ENCODE peak calls at places on chromosomes 13 and 19, in eight cellular contexts. One of them, this sample, is unnamed.

GRCh38 chr19:5680083-5680436 is 256 bp downstream of the MICOS13 start:
- DNase-seq in bronchial epithelial cell: no peak
- DNase-seq in MCF 10A: peak
- DNase-seq in testis: no peak
- DNase-seq in breast epithelium: no peak
- DNase-seq in Peyer's patch: peak
- DNase-seq in A549: no peak
- DNase-seq in neural progenitor cell: peak
- DNase-seq in this sample: no peak

GRCh38 chr13:74201530-74201929 is 67.3 kb upstream of the KLF12 start:
- DNase-seq in bronchial epithelial cell: no peak
- DNase-seq in MCF 10A: no peak
- DNase-seq in testis: no peak
- DNase-seq in breast epithelium: no peak
- DNase-seq in Peyer's patch: no peak
- DNase-seq in A549: no peak
- DNase-seq in neural progenitor cell: no peak
- DNase-seq in this sample: no peak

GRCh38 chr13:104466016-104466415 is 1399.8 kb upstream of the SLC10A2 start:
- DNase-seq in bronchial epithelial cell: peak
- DNase-seq in MCF 10A: no peak
- DNase-seq in testis: no peak
- DNase-seq in breast epithelium: no peak
- DNase-seq in Peyer's patch: no peak
- DNase-seq in A549: no peak
- DNase-seq in neural progenitor cell: no peak
- DNase-seq in this sample: no peak

GRCh38 chr19:47618771-47619170 is 9.8 kb downstream of the BICRA start:
- DNase-seq in bronchial epithelial cell: no peak
- DNase-seq in MCF 10A: no peak
- DNase-seq in testis: peak
- DNase-seq in breast epithelium: no peak
- DNase-seq in Peyer's patch: peak
- DNase-seq in A549: no peak
- DNase-seq in neural progenitor cell: no peak
- DNase-seq in this sample: no peak

GRCh38 chr13:39586956-39587605 is 15.9 kb downstream of the LHFPL6 start:
- DNase-seq in bronchial epithelial cell: no peak
- DNase-seq in MCF 10A: no peak
- DNase-seq in testis: no peak
- DNase-seq in breast epithelium: no peak
- DNase-seq in Peyer's patch: no peak
- DNase-seq in A549: no peak
- DNase-seq in neural progenitor cell: no peak
- DNase-seq in this sample: no peak

GRCh38 chr13:114115191-114115671 is 17.2 kb downstream of the RASA3 start:
- DNase-seq in bronchial epithelial cell: peak
- DNase-seq in MCF 10A: peak
- DNase-seq in testis: peak
- DNase-seq in breast epithelium: peak
- DNase-seq in Peyer's patch: peak
- DNase-seq in A549: no peak
- DNase-seq in neural progenitor cell: no peak
- DNase-seq in this sample: no peak

GRCh38 chr19:35318679-35319448 is 10.1 kb upstream of the CD22 start:
- DNase-seq in bronchial epithelial cell: peak
- DNase-seq in MCF 10A: peak
- DNase-seq in testis: peak
- DNase-seq in breast epithelium: peak
- DNase-seq in Peyer's patch: peak
- DNase-seq in A549: peak
- DNase-seq in neural progenitor cell: no peak
- DNase-seq in this sample: no peak

GRCh38 chr19:38250821-38251563 is 5.2 kb downstream of the PPP1R14A start:
- DNase-seq in bronchial epithelial cell: no peak
- DNase-seq in MCF 10A: no peak
- DNase-seq in testis: peak
- DNase-seq in breast epithelium: no peak
- DNase-seq in Peyer's patch: peak
- DNase-seq in A549: no peak
- DNase-seq in neural progenitor cell: no peak
- DNase-seq in this sample: no peak

GRCh38 chr13:37791699-37792098 is 77.9 kb downstream of the TRPC4 start:
- DNase-seq in bronchial epithelial cell: no peak
- DNase-seq in MCF 10A: no peak
- DNase-seq in testis: no peak
- DNase-seq in breast epithelium: no peak
- DNase-seq in Peyer's patch: no peak
- DNase-seq in A549: no peak
- DNase-seq in neural progenitor cell: no peak
- DNase-seq in this sample: no peak

GRCh38 chr13:100887729-100888151 is 213.1 kb upstream of the TMTC4 start:
- DNase-seq in bronchial epithelial cell: peak
- DNase-seq in MCF 10A: peak
- DNase-seq in testis: no peak
- DNase-seq in breast epithelium: no peak
- DNase-seq in Peyer's patch: no peak
- DNase-seq in A549: no peak
- DNase-seq in neural progenitor cell: no peak
- DNase-seq in this sample: no peak

GRCh38 chr19:1063909-1064660 is 2.9 kb upstream of the ARHGAP45 start:
- DNase-seq in bronchial epithelial cell: no peak
- DNase-seq in MCF 10A: no peak
- DNase-seq in testis: no peak
- DNase-seq in breast epithelium: no peak
- DNase-seq in Peyer's patch: no peak
- DNase-seq in A549: no peak
- DNase-seq in neural progenitor cell: no peak
- DNase-seq in this sample: no peak

GRCh38 chr19:16381756-16382401 is 57.3 kb downstream of the KLF2 start:
- DNase-seq in bronchial epithelial cell: no peak
- DNase-seq in MCF 10A: no peak
- DNase-seq in testis: peak
- DNase-seq in breast epithelium: no peak
- DNase-seq in Peyer's patch: no peak
- DNase-seq in A549: no peak
- DNase-seq in neural progenitor cell: no peak
- DNase-seq in this sample: no peak

GRCh38 chr19:47035127-47035494 is 13.3 kb downstream of the TMEM160 start:
- DNase-seq in bronchial epithelial cell: no peak
- DNase-seq in MCF 10A: no peak
- DNase-seq in testis: no peak
- DNase-seq in breast epithelium: no peak
- DNase-seq in Peyer's patch: peak
- DNase-seq in A549: no peak
- DNase-seq in neural progenitor cell: peak
- DNase-seq in this sample: no peak

DNA sequence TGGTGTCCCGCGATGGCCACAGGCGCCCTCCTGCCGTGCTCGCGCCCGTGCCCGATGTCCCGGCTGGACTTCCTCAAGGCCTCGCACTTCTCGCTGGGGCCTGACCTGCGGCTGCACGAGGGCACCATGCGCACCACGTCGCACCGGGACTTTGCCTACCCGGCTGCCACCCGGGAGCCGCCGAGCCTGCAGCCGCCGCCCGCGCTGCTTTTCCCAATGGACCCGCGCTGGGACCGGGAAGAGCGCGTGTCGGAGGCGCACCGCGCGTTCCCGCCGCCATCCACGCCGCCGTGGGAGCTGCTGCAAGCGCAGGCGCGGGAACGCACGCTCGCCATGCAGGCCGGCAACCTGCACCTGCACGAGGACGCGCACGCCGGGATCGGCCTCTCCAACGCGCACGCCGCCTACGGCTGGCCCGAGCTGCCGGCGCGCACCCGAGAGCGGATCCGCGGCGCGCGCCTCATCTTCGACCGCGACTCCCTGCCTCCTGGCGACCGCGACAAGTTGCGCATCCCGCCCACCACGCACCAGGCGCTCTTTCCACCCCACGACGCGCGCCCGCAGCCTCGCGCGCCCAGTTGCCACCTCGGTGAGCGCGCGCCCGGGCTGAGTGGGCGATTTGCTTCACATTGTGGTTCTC is 12.1 kb upstream of the PEX11G start:
- DNase-seq in bronchial epithelial cell: no peak
- DNase-seq in MCF 10A: no peak
- DNase-seq in testis: peak
- DNase-seq in breast epithelium: peak
- DNase-seq in Peyer's patch: peak
- DNase-seq in A549: peak
- DNase-seq in neural progenitor cell: peak
- DNase-seq in this sample: no peak
- TF ChIP-seq CTCF in bronchial epithelial cell: no peak
- TF ChIP-seq CTCF in MCF 10A: no peak
- TF ChIP-seq CTCF in testis: no peak
- TF ChIP-seq CTCF in breast epithelium: no peak
- TF ChIP-seq CTCF in Peyer's patch: no peak
- TF ChIP-seq CTCF in A549: no peak
- TF ChIP-seq CTCF in neural progenitor cell: peak
- TF ChIP-seq CTCF in this sample: no peak

GRCh38 chr13:72953391-72953960 is 105.3 kb upstream of the KLF5 start:
- DNase-seq in bronchial epithelial cell: peak
- DNase-seq in MCF 10A: peak
- DNase-seq in testis: no peak
- DNase-seq in breast epithelium: peak
- DNase-seq in Peyer's patch: peak
- DNase-seq in A549: no peak
- DNase-seq in neural progenitor cell: no peak
- DNase-seq in this sample: no peak

GRCh38 chr13:72952529-72953141 is 106.2 kb upstream of the KLF5 start:
- DNase-seq in bronchial epithelial cell: peak
- DNase-seq in MCF 10A: no peak
- DNase-seq in testis: no peak
- DNase-seq in breast epithelium: no peak
- DNase-seq in Peyer's patch: no peak
- DNase-seq in A549: no peak
- DNase-seq in neural progenitor cell: no peak
- DNase-seq in this sample: no peak
- TF ChIP-seq CTCF in bronchial epithelial cell: peak
- TF ChIP-seq CTCF in MCF 10A: no peak
- TF ChIP-seq CTCF in testis: no peak
- TF ChIP-seq CTCF in breast epithelium: no peak
- TF ChIP-seq CTCF in Peyer's patch: no peak
- TF ChIP-seq CTCF in A549: no peak
- TF ChIP-seq CTCF in neural progenitor cell: no peak
- TF ChIP-seq CTCF in this sample: no peak

DNA sequence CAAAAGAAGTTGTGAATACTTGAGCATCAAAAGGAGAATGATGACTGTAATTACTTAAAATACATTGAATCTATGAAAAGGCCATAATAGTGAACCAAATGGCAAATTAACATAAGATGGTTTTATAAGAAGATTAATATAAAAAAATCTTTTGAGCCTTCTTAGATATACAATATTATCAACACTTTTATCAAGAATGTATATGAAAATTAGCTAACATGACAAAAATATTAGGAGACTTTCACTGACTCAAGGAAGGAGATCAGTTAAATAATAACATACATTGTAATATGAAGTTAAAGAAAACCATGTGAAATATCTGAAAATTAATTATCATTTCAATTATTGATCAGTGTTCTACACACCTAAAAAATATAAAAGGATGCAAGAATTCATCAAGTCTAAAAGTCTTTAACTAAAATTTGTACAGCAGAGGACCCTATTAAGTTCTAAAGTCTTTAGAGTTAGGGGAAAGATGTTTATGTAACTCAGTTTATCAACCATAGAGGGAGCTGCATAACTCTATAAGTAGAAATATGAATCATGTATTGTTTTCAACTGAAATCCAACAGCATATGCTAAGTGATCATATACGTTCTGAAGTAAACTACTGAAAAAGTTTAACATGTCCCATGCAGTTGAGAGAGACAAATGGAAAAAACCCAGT is 756.1 kb upstream of the MIR17HG start:
- DNase-seq in bronchial epithelial cell: peak
- DNase-seq in MCF 10A: no peak
- DNase-seq in testis: no peak
- DNase-seq in breast epithelium: no peak
- DNase-seq in Peyer's patch: no peak
- DNase-seq in A549: no peak
- DNase-seq in neural progenitor cell: no peak
- DNase-seq in this sample: no peak
- TF ChIP-seq CTCF in bronchial epithelial cell: no peak
- TF ChIP-seq CTCF in MCF 10A: no peak
- TF ChIP-seq CTCF in testis: no peak
- TF ChIP-seq CTCF in breast epithelium: no peak
- TF ChIP-seq CTCF in Peyer's patch: no peak
- TF ChIP-seq CTCF in A549: no peak
- TF ChIP-seq CTCF in neural progenitor cell: no peak
- TF ChIP-seq CTCF in this sample: no peak

DNA sequence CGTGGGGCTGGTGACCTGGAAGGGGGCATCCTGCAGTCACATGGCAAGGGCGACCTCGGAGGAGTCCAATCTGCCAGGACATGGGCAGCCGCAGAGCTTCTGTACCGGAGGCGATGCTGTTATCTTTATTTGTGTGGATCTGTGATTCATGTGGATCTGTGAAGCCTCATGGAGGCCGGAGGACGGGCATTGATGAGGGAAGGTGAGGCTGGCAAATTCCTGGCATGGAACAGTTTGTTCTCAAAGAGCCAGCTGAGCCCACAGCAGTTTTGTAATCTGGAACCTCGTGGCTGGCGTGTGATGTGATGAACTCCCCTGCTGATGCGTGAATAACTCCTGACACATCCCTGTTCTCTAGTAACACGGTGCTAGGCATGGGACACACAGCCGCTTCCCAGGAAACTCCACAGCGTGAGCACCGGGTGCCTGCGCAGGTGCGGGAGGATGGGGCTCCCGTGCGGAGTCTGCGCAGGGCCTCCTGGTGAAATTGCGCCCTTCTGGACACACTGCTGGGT is 40.4 kb downstream of the ATP11A start:
- DNase-seq in bronchial epithelial cell: no peak
- DNase-seq in MCF 10A: peak
- DNase-seq in testis: peak
- DNase-seq in breast epithelium: no peak
- DNase-seq in Peyer's patch: peak
- DNase-seq in A549: no peak
- DNase-seq in neural progenitor cell: no peak
- DNase-seq in this sample: no peak
- TF ChIP-seq CTCF in bronchial epithelial cell: no peak
- TF ChIP-seq CTCF in MCF 10A: no peak
- TF ChIP-seq CTCF in testis: no peak
- TF ChIP-seq CTCF in breast epithelium: no peak
- TF ChIP-seq CTCF in Peyer's patch: no peak
- TF ChIP-seq CTCF in A549: no peak
- TF ChIP-seq CTCF in neural progenitor cell: no peak
- TF ChIP-seq CTCF in this sample: no peak